ENCODE peak calls at places on chromosomes 16 and 17, in nine cellular contexts. C is aorta; P is IMR-90; F is neural progenitor cell; K is effector memory CD4-positive, alpha-beta T cell; L is RWPE1; W is Peyer's patch; G is body of pancreas; H is HL-60. J is an unnamed sample.

GRCh38 chr17:45397796-45398195 is 34.9 kb downstream of the ARHGAP27 start:
- DNase-seq in L (no peak), C (no peak), K (no peak), F (no peak), P (no peak), W (no peak), G (no peak), H (no peak), J (no peak)

GRCh38 chr16:68446941-68447675 is 1.2 kb downstream of the SMPD3 start:
- DNase-seq in C (no peak), P (no peak), L (no peak), K (no peak), H (no peak), G (no peak), W (no peak), F (peak; percentile 35), J (no peak)

GRCh38 chr16:54265558-54266213 is 20.9 kb downstream of the IRX3 start:
- DNase-seq in K (no peak), P (no peak), F (no peak), H (no peak), G (no peak), C (no peak), W (peak; percentile 14), L (no peak), J (no peak)

GRCh38 chr16:49461517-49461951 is 87.9 kb downstream of the C16orf78 start:
- DNase-seq in C (no peak), P (no peak), W (peak; percentile 36), G (no peak), L (no peak), K (no peak), F (no peak), H (no peak), J (no peak)

GRCh38 chr17:66677201-66677981 is 157.5 kb upstream of the CACNG5 start:
- DNase-seq in K (no peak), H (no peak), G (no peak), W (no peak), F (no peak), P (peak; percentile 94), L (peak; percentile 78), C (no peak), J (no peak)

GRCh38 chr17:43536236-43537088 is 9.7 kb downstream of the ETV4 start:
- DNase-seq in H (no peak), K (no peak), W (no peak), L (peak; percentile 55), G (no peak), F (no peak), C (no peak), P (peak; percentile 71), J (no peak)

GRCh38 chr16:28317040-28317880 is 24.9 kb downstream of the SBK1 start:
- DNase-seq in P (peak; percentile 34), H (no peak), L (peak; percentile 57), W (peak; percentile 79), F (peak; percentile 76), K (peak; percentile 60), C (peak; percentile 70), G (peak; percentile 70), J (peak; percentile 44)

GRCh38 chr16:8962393-8963009 is 1.2 kb downstream of the USP7 start:
- DNase-seq in G (peak; percentile 52), K (peak; percentile 48), L (peak; percentile 43), C (no peak), P (no peak), W (peak; percentile 88), F (peak; percentile 64), H (no peak), J (peak; percentile 37)

GRCh38 chr16:52906271-52906670 is 146.4 kb downstream of the CHD9NB start:
- DNase-seq in H (no peak), G (no peak), K (no peak), L (peak; percentile 26), P (no peak), W (no peak), C (no peak), F (no peak), J (no peak)

GRCh38 chr17:64073771-64074703 is 53.6 kb upstream of the ICAM2 start:
- DNase-seq in K (no peak), P (no peak), F (no peak), G (no peak), C (no peak), L (no peak), W (no peak), H (peak; percentile 61), J (no peak)

GRCh38 chr17:4858068-4858879 is 25.1 kb downstream of the MINK1 start:
- DNase-seq in F (peak; percentile 87), P (no peak), C (no peak), W (no peak), K (no peak), H (no peak), G (peak; percentile 14), L (no peak), J (no peak)

DNA sequence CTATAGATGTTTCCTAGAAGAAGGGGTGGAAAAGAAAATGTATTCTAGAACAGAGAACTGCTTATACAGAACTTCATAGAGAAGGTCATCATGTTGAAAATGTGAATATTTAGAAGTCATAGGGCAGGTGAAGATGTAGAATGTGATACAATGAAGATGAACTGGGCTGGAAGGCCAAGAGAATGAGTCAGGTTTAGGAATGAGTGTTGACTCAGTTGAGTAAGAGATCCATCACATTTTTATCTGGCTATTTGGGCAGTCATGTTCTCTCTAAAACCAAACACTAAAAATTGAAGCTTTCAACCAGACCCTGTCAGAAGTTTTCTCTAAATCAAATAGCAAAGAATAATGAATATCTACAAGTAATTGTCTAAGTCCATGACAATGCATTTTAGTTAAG is 660.5 kb downstream of the KCNJ2 start:
- DNase-seq in P (peak; percentile 31), C (no peak), K (no peak), F (no peak), L (no peak), W (no peak), H (no peak), G (no peak), J (no peak)
- H3K27ac ChIP-seq in P (no peak overlapping the region), C (no peak overlapping the region), K (no peak overlapping the region), F (no peak overlapping the region), L (no peak overlapping the region), W (no peak overlapping the region), H (no peak overlapping the region), G (no peak overlapping the region), J (no peak overlapping the region)

GRCh38 chr17:48045270-48046001 is 2.7 kb upstream of the NFE2L1 start:
- DNase-seq in F (no peak), L (peak; percentile 88), W (no peak), H (no peak), K (no peak), P (no peak), C (no peak), G (peak; percentile 78), J (no peak)
- H3K27ac ChIP-seq in F (no peak overlapping the region), L (peak overlapping the region; percentile 99), W (no peak overlapping the region), H (no peak overlapping the region), K (no peak overlapping the region), P (no peak overlapping the region), C (no peak overlapping the region), G (peak overlapping the region; percentile 95), J (no peak overlapping the region)

GRCh38 chr16:853981-854807 is 53.7 kb upstream of the GNG13 start:
- DNase-seq in F (no peak), H (no peak), C (peak; percentile 39), P (no peak), W (no peak), G (no peak), K (no peak), L (no peak), J (no peak)

GRCh38 chr16:851209-851810 is 50.8 kb upstream of the GNG13 start:
- DNase-seq in W (no peak), F (no peak), C (peak; percentile 37), G (no peak), P (no peak), H (no peak), L (no peak), K (no peak), J (no peak)

GRCh38 chr16:853306-853705 is 52.8 kb upstream of the GNG13 start:
- DNase-seq in H (no peak), W (no peak), G (no peak), L (no peak), K (no peak), F (no peak), P (no peak), C (no peak), J (no peak)

GRCh38 chr16:851871-852270 is 51.3 kb upstream of the GNG13 start:
- DNase-seq in F (no peak), H (no peak), P (no peak), L (no peak), K (no peak), W (no peak), G (no peak), C (peak; percentile 42), J (no peak)

DNA sequence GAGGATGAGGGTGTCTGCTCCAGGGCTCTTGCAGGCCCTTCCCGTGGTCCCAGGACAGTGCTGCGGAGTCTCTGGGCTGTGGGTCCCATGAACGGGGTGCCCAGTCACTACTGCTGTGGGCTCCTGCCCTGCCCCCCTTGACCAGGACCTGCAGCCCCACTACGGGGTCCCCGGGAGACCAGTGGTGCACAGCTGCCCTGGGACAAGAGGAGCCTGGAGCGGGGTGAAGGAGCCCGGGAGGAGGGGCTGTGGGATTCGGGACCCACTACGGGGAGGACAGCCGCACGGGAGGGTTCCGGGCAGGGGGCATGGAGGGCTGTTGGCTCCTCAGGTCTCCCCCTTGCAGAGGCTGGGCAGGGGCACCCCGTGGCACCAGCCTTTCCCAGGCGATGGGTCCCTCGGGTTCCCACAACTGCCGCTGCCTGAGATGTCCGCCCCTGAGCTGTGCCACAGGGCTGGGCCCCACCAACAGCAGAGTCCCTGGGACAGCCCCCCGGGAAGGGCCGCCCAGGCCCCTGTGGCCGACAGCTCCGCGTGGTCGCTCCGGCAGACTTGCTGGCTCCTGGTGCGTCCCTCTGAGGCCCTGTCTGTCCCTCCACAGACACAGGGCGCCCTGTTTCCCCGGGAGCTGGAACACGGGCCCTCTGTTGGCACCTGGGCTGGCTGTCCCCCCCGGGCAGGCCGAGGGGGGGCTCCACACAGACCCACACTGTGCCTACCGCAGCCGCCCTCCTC is 52.1 kb upstream of the GNG13 start:
- DNase-seq in K (no peak), C (peak; percentile 40), F (no peak), H (no peak), L (no peak), G (no peak), P (no peak), W (no peak), J (no peak)
- H3K27ac ChIP-seq in K (no peak overlapping the region), C (no peak overlapping the region), F (no peak overlapping the region), H (no peak overlapping the region), L (no peak overlapping the region), G (no peak overlapping the region), P (no peak overlapping the region), W (no peak overlapping the region), J (no peak overlapping the region)

DNA sequence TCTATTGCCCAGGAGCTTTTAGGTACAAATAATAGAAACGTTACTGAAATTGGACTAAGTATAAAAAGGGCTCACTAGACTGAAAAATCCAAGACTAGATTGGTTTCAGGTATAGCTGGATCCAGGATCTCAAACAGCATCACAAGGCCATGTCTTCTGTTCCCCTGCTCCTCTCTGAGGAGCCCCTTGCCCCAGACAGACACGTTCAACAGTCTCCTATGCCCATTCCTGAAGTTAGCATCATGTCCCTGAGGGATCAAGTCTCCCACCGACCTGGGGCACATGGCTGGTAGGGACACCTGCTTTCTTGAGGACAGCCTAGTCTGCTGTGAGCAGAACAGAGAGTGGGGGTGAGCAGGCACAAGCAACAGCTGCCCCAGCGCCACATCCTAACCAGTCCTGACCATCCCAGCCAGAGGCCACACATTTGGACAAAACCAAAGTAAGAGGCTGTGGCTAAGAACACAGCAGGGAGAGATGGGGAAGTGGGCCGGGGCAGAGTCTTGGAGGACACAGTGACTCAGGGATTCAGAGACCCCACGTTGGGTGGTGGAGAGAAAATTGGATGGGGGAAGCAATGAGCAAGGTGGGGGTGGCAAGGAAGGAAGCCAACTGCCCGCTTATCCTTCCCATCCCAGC is 10.5 kb upstream of the MMP2 start:
- DNase-seq in C (peak; percentile 10), F (no peak), K (no peak), L (no peak), W (no peak), H (no peak), G (no peak), P (no peak), J (no peak)
- H3K27ac ChIP-seq in C (no peak overlapping the region), F (no peak overlapping the region), K (no peak overlapping the region), L (no peak overlapping the region), W (no peak overlapping the region), H (no peak overlapping the region), G (no peak overlapping the region), P (no peak overlapping the region), J (no peak overlapping the region)

J was measured in lung.